ENCODE peak calls at places on chromosome 3, in seven cellular contexts. One of them, this sample, is unnamed.
A peak's percentile ranks its signal among the peaks of the same experiment; 100 is the strongest.

GRCh38 chr3:72447059-72447946 is 400.9 kb downstream of the SHQ1 start:
- DNase-seq in GM23248: peak; percentile 97
- DNase-seq in HCT116: peak; percentile 59
- DNase-seq in neural progenitor cell: peak; percentile 97
- DNase-seq in hepatocyte: peak; percentile 98
- DNase-seq in PC-3: peak; percentile 92
- DNase-seq in MM.1S: peak; percentile 90
- DNase-seq in this sample: peak; percentile 92

GRCh38 chr3:126132751-126133511 is 47.5 kb downstream of the ALDH1L1 start:
- DNase-seq in GM23248: peak; percentile 44
- DNase-seq in HCT116: no peak
- DNase-seq in neural progenitor cell: peak; percentile 64
- DNase-seq in hepatocyte: no peak
- DNase-seq in PC-3: peak; percentile 16
- DNase-seq in MM.1S: peak; percentile 35
- DNase-seq in this sample: peak; percentile 82

GRCh38 chr3:174495928-174496327 is 363.2 kb upstream of the NAALADL2 start:
- DNase-seq in GM23248: peak; percentile 47
- DNase-seq in HCT116: no peak
- DNase-seq in neural progenitor cell: no peak
- DNase-seq in hepatocyte: no peak
- DNase-seq in PC-3: no peak
- DNase-seq in MM.1S: no peak
- DNase-seq in this sample: no peak

GRCh38 chr3:10950476-10951294 is 41.9 kb upstream of the SLC6A1 start:
- DNase-seq in GM23248: peak; percentile 64
- DNase-seq in HCT116: peak; percentile 27
- DNase-seq in neural progenitor cell: peak; percentile 54
- DNase-seq in hepatocyte: peak; percentile 45
- DNase-seq in PC-3: peak; percentile 67
- DNase-seq in MM.1S: no peak
- DNase-seq in this sample: peak; percentile 66

GRCh38 chr3:4838621-4839022 is 140.6 kb upstream of the BHLHE40 start:
- DNase-seq in GM23248: no peak
- DNase-seq in HCT116: no peak
- DNase-seq in neural progenitor cell: no peak
- DNase-seq in hepatocyte: no peak
- DNase-seq in PC-3: no peak
- DNase-seq in MM.1S: no peak
- DNase-seq in this sample: no peak

GRCh38 chr3:65904016-65904415 is 134.7 kb downstream of the MAGI1 start:
- DNase-seq in GM23248: no peak
- DNase-seq in HCT116: no peak
- DNase-seq in neural progenitor cell: no peak
- DNase-seq in hepatocyte: no peak
- DNase-seq in PC-3: no peak
- DNase-seq in MM.1S: no peak
- DNase-seq in this sample: no peak

GRCh38 chr3:28376424-28376823 is 27.8 kb upstream of the AZI2 start:
- DNase-seq in GM23248: peak; percentile 88
- DNase-seq in HCT116: no peak
- DNase-seq in neural progenitor cell: no peak
- DNase-seq in hepatocyte: peak; percentile 16
- DNase-seq in PC-3: no peak
- DNase-seq in MM.1S: no peak
- DNase-seq in this sample: no peak

GRCh38 chr3:177514341-177515193 is 317.3 kb upstream of the TBL1XR1 start:
- DNase-seq in GM23248: no peak
- DNase-seq in HCT116: no peak
- DNase-seq in neural progenitor cell: no peak
- DNase-seq in hepatocyte: no peak
- DNase-seq in PC-3: no peak
- DNase-seq in MM.1S: no peak
- DNase-seq in this sample: no peak

GRCh38 chr3:184635126-184635525 is 73.5 kb downstream of the EPHB3 start:
- DNase-seq in GM23248: no peak
- DNase-seq in HCT116: no peak
- DNase-seq in neural progenitor cell: no peak
- DNase-seq in hepatocyte: no peak
- DNase-seq in PC-3: peak; percentile 46
- DNase-seq in MM.1S: no peak
- DNase-seq in this sample: no peak

GRCh38 chr3:171200052-171201029 is 173.8 kb upstream of the SLC2A2 start:
- DNase-seq in GM23248: no peak
- DNase-seq in HCT116: no peak
- DNase-seq in neural progenitor cell: no peak
- DNase-seq in hepatocyte: no peak
- DNase-seq in PC-3: no peak
- DNase-seq in MM.1S: no peak
- DNase-seq in this sample: no peak

GRCh38 chr3:45553469-45553974 is 41.0 kb upstream of the LIMD1 start:
- DNase-seq in GM23248: peak; percentile 60
- DNase-seq in HCT116: no peak
- DNase-seq in neural progenitor cell: no peak
- DNase-seq in hepatocyte: peak; percentile 25
- DNase-seq in PC-3: peak; percentile 64
- DNase-seq in MM.1S: peak; percentile 93
- DNase-seq in this sample: no peak
- H3K27ac ChIP-seq in GM23248: no peak overlapping the region
- H3K27ac ChIP-seq in HCT116: no peak overlapping the region
- H3K27ac ChIP-seq in neural progenitor cell: no peak overlapping the region
- H3K27ac ChIP-seq in hepatocyte: peak overlapping the region; percentile 10
- H3K27ac ChIP-seq in PC-3: peak overlapping the region; percentile 4
- H3K27ac ChIP-seq in MM.1S: peak overlapping the region; percentile 99
- H3K27ac ChIP-seq in this sample: peak overlapping the region; percentile 61

GRCh38 chr3:134409041-134409440 is 34.8 kb upstream of the AMOTL2 start:
- DNase-seq in GM23248: no peak
- DNase-seq in HCT116: no peak
- DNase-seq in neural progenitor cell: no peak
- DNase-seq in hepatocyte: no peak
- DNase-seq in PC-3: no peak
- DNase-seq in MM.1S: no peak
- DNase-seq in this sample: no peak

GRCh38 chr3:134404366-134404885 is 30.2 kb upstream of the AMOTL2 start:
- DNase-seq in GM23248: no peak
- DNase-seq in HCT116: no peak
- DNase-seq in neural progenitor cell: no peak
- DNase-seq in hepatocyte: no peak
- DNase-seq in PC-3: no peak
- DNase-seq in MM.1S: no peak
- DNase-seq in this sample: no peak

GRCh38 chr3:134407247-134407640 is 33.0 kb upstream of the AMOTL2 start:
- DNase-seq in GM23248: peak; percentile 67
- DNase-seq in HCT116: no peak
- DNase-seq in neural progenitor cell: no peak
- DNase-seq in hepatocyte: no peak
- DNase-seq in PC-3: no peak
- DNase-seq in MM.1S: no peak
- DNase-seq in this sample: peak; percentile 47

DNA sequence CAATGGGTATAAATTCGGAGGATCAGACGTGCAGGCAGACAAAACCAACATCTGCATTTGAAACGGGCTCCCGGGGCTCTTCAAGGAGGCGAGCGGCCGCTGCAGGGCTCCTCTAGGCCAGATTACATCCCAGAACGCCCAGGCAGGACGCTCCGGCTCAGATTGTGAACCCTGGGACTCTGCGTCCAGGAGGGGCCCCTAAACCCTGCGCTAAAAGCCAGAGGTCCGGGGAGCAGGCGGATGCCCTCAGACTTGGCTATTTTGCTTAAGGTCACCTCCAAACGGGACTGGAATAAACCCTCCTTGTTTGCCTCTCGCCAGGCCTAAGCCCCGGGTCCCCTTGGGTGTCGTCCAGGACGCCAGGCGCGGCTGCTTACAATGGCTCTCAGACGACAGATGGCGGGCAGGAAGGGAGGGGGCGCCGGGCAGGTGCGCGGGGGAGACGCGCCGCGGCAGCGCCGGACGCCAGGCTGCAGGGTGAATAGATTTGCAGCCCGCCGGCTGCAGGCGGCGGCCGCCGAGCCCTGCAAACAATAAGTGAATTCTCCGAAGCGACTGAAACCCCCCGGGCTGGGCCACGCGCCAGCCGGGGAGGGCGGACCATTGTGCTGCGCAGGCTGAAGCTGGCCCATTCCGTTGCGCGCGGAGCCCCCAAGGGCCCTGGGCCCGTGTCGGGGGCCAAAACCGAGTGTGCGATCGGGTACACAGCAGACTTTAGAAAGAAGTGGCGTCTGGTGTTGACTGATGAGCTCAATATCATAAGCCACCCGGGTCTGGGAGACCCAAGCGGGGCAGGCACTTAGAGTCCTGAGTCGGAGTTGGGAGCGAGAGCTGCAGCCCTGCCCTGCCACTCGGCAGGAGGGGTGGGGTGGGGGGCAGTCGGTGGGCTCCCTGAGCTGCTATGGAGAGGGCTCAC is 32.3 kb upstream of the AMOTL2 start:
- DNase-seq in GM23248: peak; percentile 34
- DNase-seq in HCT116: no peak
- DNase-seq in neural progenitor cell: peak; percentile 93
- DNase-seq in hepatocyte: peak; percentile 48
- DNase-seq in PC-3: no peak
- DNase-seq in MM.1S: no peak
- DNase-seq in this sample: peak; percentile 91
- TF ChIP-seq EZH2 in GM23248: no peak
- TF ChIP-seq EZH2 in HCT116: no peak
- TF ChIP-seq EZH2 in neural progenitor cell: peak; percentile 47
- TF ChIP-seq EZH2 in hepatocyte: peak; percentile 57
- TF ChIP-seq EZH2 in PC-3: no peak
- TF ChIP-seq EZH2 in MM.1S: no peak
- TF ChIP-seq EZH2 in this sample: no peak

DNA sequence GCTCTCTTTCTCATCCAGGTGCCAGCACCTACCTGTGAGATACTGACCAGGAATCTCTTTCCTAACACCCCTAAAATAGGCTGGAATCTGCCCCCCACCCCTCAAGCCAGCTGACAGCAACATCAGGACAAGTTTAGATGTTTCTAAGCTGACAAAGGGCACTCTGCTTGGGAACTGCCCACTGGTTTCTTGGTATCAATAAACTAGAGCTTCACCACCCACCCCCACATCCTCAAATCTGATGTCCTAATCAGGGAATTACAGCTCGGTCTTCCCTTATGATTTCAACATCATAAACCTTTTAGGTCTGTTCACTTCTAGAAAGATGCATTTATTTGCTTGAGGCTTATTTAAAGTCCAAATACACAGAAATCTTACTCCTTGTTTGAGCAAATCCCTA is 34.7 kb downstream of the CEP19 start:
- DNase-seq in GM23248: no peak
- DNase-seq in HCT116: no peak
- DNase-seq in neural progenitor cell: no peak
- DNase-seq in hepatocyte: no peak
- DNase-seq in PC-3: no peak
- DNase-seq in MM.1S: no peak
- DNase-seq in this sample: no peak
- TF ChIP-seq EZH2phosphoT487 in GM23248: no peak
- TF ChIP-seq EZH2phosphoT487 in HCT116: no peak
- TF ChIP-seq EZH2phosphoT487 in neural progenitor cell: no peak
- TF ChIP-seq EZH2phosphoT487 in hepatocyte: no peak
- TF ChIP-seq EZH2phosphoT487 in PC-3: no peak
- TF ChIP-seq EZH2phosphoT487 in MM.1S: no peak
- TF ChIP-seq EZH2phosphoT487 in this sample: no peak

GRCh38 chr3:182608876-182609275 is 184.4 kb upstream of the ATP11B start:
- DNase-seq in GM23248: no peak
- DNase-seq in HCT116: no peak
- DNase-seq in neural progenitor cell: no peak
- DNase-seq in hepatocyte: no peak
- DNase-seq in PC-3: no peak
- DNase-seq in MM.1S: no peak
- DNase-seq in this sample: no peak

GRCh38 chr3:182605882-182606611 is 187.3 kb upstream of the ATP11B start:
- DNase-seq in GM23248: no peak
- DNase-seq in HCT116: no peak
- DNase-seq in neural progenitor cell: no peak
- DNase-seq in hepatocyte: no peak
- DNase-seq in PC-3: peak; percentile 41
- DNase-seq in MM.1S: no peak
- DNase-seq in this sample: no peak

GRCh38 chr3:182612332-182612731 is 181.0 kb upstream of the ATP11B start:
- DNase-seq in GM23248: no peak
- DNase-seq in HCT116: no peak
- DNase-seq in neural progenitor cell: no peak
- DNase-seq in hepatocyte: no peak
- DNase-seq in PC-3: no peak
- DNase-seq in MM.1S: no peak
- DNase-seq in this sample: no peak

GRCh38 chr3:182606905-182607504 is 186.3 kb upstream of the ATP11B start:
- DNase-seq in GM23248: no peak
- DNase-seq in HCT116: no peak
- DNase-seq in neural progenitor cell: no peak
- DNase-seq in hepatocyte: peak; percentile 17
- DNase-seq in PC-3: no peak
- DNase-seq in MM.1S: no peak
- DNase-seq in this sample: no peak

DNA sequence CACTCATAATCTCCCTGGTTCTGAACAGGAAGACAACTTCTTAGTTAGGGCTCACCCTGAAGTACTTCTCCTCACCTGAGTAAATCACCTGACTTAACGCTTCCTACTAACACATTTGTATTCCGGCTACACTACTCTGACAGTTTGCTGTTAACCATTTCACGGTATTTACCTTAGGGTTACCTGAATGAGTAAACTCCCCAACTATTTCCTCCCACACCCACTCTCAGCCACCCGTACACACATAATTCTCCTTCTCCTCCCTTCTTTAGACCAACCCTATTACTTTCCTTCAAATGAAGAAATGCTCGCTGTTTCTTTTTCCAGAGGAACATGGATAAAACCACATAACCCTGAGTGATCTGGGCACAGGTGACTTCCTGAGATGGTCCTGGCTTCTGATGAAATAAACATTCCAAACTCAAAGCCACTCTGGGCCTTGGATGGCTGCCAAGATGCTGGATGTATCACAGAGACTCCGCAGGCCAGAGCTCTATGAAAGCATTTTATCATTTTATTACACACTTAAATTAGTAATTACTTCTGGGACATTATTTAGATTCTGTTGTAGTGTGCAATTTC is 183.6 kb upstream of the ATP11B start:
- DNase-seq in GM23248: no peak
- DNase-seq in HCT116: peak; percentile 60
- DNase-seq in neural progenitor cell: no peak
- DNase-seq in hepatocyte: peak; percentile 70
- DNase-seq in PC-3: peak; percentile 95
- DNase-seq in MM.1S: no peak
- DNase-seq in this sample: no peak
- H3K27ac ChIP-seq in GM23248: no peak overlapping the region
- H3K27ac ChIP-seq in HCT116: peak overlapping the region; percentile 64
- H3K27ac ChIP-seq in neural progenitor cell: no peak overlapping the region
- H3K27ac ChIP-seq in hepatocyte: peak overlapping the region; percentile 54
- H3K27ac ChIP-seq in PC-3: peak overlapping the region; percentile 57
- H3K27ac ChIP-seq in MM.1S: no peak overlapping the region
- H3K27ac ChIP-seq in this sample: no peak overlapping the region